ENCODE peak calls at places on chromosomes 1 and 21, in eight cellular contexts. A is uterus, B is fibroblast of the aortic adventitia, E is GM13976, N is sigmoid colon, J is HFFc6, W is osteocyte, V is dorsolateral prefrontal cortex. S is an unnamed sample.

GRCh38 chr21:45442276-45442675 is 37.3 kb downstream of the COL18A1 start:
- DNase-seq in E (no peak), J (no peak), W (no peak), N (no peak), B (no peak), V (no peak), A (no peak), S (no peak)

GRCh38 chr21:26800001-26800400 is 45.2 kb downstream of the ADAMTS1 start:
- DNase-seq in W (no peak), V (no peak), E (no peak), A (peak; percentile 40), B (no peak), N (no peak), J (no peak), S (no peak)

GRCh38 chr1:34970829-34971228 is 14.3 kb downstream of the TMEM35B start:
- DNase-seq in J (no peak), N (no peak), E (no peak), V (no peak), A (no peak), B (no peak), W (no peak), S (no peak)

GRCh38 chr1:25562928-25563283 is 19.5 kb downstream of the LDLRAP1 start:
- DNase-seq in E (no peak), V (no peak), B (no peak), J (no peak), W (no peak), A (no peak), N (no peak), S (no peak)

GRCh38 chr1:89464008-89464407 is 60.6 kb upstream of the LRRC8B start:
- DNase-seq in B (no peak), W (no peak), E (no peak), N (no peak), J (no peak), A (no peak), V (no peak), S (no peak)

GRCh38 chr1:78918157-78918556 is 88.4 kb downstream of the ADGRL4 start:
- DNase-seq in N (no peak), B (peak; percentile 31), A (no peak), W (no peak), J (no peak), V (no peak), E (no peak), S (no peak)

GRCh38 chr1:24255226-24255625 is 63.9 kb upstream of the GRHL3 start:
- DNase-seq in N (no peak), A (no peak), E (no peak), B (no peak), J (no peak), W (no peak), V (no peak), S (no peak)

GRCh38 chr1:201917362-201918033 is 28.8 kb downstream of the SHISA4 start:
- DNase-seq in V (no peak), B (peak; percentile 97), W (no peak), A (peak; percentile 54), N (peak; percentile 86), J (peak; percentile 86), E (no peak), S (peak; percentile 67)

GRCh38 chr1:25615563-25616079 is 970 bp upstream of the MAN1C1 start:
- DNase-seq in E (no peak), V (no peak), W (peak; percentile 23), J (no peak), A (no peak), B (no peak), N (no peak), S (no peak)

GRCh38 chr1:118649406-118649805 is 338.7 kb downstream of the TBX15 start:
- DNase-seq in J (no peak), B (no peak), W (no peak), E (no peak), V (no peak), N (no peak), A (no peak), S (no peak)

GRCh38 chr1:155085504-155086181 is 7.0 kb downstream of the EFNA3 start:
- DNase-seq in E (peak; percentile 66), B (peak; percentile 20), V (no peak), W (no peak), A (peak; percentile 64), N (peak; percentile 85), J (peak; percentile 31), S (no peak)

GRCh38 chr1:235741294-235741693 is 91.7 kb upstream of the GNG4 start:
- DNase-seq in B (peak; percentile 67), E (no peak), A (no peak), N (no peak), V (no peak), W (no peak), J (peak; percentile 58), S (peak; percentile 44)

GRCh38 chr21:44850905-44851657 is 22.4 kb downstream of the PTTG1IP start:
- DNase-seq in N (no peak), J (no peak), B (no peak), A (no peak), V (peak; percentile 22), E (no peak), W (no peak), S (no peak)

GRCh38 chr1:95247607-95248006 is 13.6 kb downstream of the RWDD3 start:
- DNase-seq in E (no peak), J (no peak), W (no peak), V (no peak), A (no peak), N (no peak), B (no peak), S (no peak)

GRCh38 chr1:197391303-197392226 is 123.5 kb downstream of the CRB1 start:
- DNase-seq in A (no peak), W (no peak), J (no peak), E (no peak), B (no peak), V (no peak), N (no peak), S (no peak)

GRCh38 chr1:246210751-246211150 is 296.3 kb downstream of the SMYD3 start:
- DNase-seq in B (no peak), E (no peak), A (no peak), N (no peak), J (no peak), V (peak; percentile 46), W (no peak), S (no peak)

GRCh38 chr1:206503591-206504362 is 3.6 kb upstream of the RASSF5 start:
- DNase-seq in N (peak; percentile 80), E (peak; percentile 81), A (peak; percentile 40), B (peak; percentile 98), W (no peak), V (peak; percentile 49), J (peak; percentile 98), S (peak; percentile 95)

GRCh38 chr1:184986250-184986649 is 11.9 kb upstream of the NIBAN1 start:
- DNase-seq in E (no peak), W (no peak), J (peak; percentile 19), A (no peak), V (no peak), B (peak; percentile 64), N (no peak), S (no peak)

GRCh38 chr1:31587720-31588423 is 11.6 kb downstream of the TINAGL1 start:
- DNase-seq in B (no peak), E (peak; percentile 86), J (peak; percentile 33), N (peak; percentile 89), A (peak; percentile 55), W (peak; percentile 84), V (no peak), S (no peak)

GRCh38 chr1:27070390-27071048 is 57.9 kb upstream of the TENT5B start:
- DNase-seq in E (no peak), W (no peak), N (no peak), B (no peak), A (no peak), J (no peak), V (peak; percentile 40), S (no peak)
- TF ChIP-seq CTCF in E (no peak), W (no peak), N (no peak), B (no peak), A (no peak), J (peak; percentile 17), V (no peak), S (no peak)

DNA sequence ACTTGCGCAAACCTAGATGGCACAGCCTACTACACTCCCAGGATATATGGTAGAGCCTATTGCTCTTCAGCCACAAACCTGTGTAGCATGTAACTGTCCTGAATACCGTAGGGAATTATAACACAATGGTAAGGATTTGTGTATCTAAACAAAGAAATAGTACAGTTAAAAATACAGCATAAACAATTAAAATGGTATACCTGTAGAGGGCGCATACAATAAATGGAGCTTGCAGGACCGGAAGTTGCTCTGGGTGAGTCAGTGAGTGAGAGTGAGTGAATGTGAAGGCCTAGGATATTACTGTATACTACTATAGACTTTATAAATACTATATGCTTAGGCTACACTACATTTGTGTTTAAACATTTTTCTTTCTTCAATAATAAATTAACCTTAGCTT is 99.3 kb downstream of the PLD5 start:
- DNase-seq in B (no peak), W (no peak), J (no peak), A (no peak), N (no peak), V (no peak), E (no peak), S (no peak)
- TF ChIP-seq CTCF in B (no peak), W (no peak), J (peak; percentile 25), A (no peak), N (no peak), V (no peak), E (peak; percentile 7), S (no peak)

GRCh38 chr1:77794550-77794949 is 15.1 kb downstream of the MIGA1 start:
- DNase-seq in J (no peak), N (no peak), E (no peak), A (no peak), B (no peak), W (peak; percentile 68), V (no peak), S (no peak)

GRCh38 chr1:77797991-77798390 is 18.5 kb downstream of the MIGA1 start:
- DNase-seq in J (no peak), W (no peak), B (peak; percentile 42), A (no peak), N (no peak), E (no peak), V (no peak), S (no peak)

GRCh38 chr1:77802026-77802425 is 22.6 kb downstream of the MIGA1 start:
- DNase-seq in B (no peak), W (no peak), J (no peak), V (no peak), E (no peak), A (no peak), N (no peak), S (no peak)

DNA sequence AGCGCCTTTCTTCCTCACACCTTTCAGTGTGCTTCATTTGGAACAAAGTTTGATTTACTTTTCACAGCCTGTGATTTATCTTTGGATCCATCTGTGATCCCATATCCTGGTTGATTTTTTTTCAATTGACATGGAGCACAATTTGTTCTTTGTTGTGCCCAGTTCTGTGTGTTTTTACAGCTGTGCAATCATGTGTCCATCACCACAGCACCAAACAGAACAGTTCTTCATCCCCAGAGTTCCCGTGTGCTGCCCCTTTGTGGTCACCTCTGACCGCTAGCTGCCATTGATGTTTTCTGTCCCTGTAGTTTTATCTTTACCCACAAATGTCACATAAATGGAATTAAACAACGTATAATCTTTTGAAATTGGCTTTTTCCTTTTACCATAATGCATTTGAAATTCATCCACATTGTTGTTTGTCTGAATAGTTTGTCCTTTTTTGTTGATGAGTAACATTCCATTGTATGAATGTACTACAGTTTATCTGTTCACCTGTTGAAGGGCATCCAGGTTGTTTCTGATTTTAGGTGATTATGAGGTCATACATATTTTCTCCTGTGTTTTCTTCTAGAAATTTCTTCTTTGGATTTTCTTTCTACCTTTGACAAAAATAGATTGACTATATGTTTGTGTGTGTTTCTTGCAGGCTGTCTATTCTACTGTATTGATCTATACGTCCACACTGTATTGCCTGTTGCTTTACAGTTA is 17.4 kb downstream of the MIGA1 start:
- DNase-seq in W (no peak), J (no peak), V (peak; percentile 42), B (no peak), A (no peak), E (no peak), N (no peak), S (no peak)
- TF ChIP-seq CTCF in W (no peak), J (no peak), V (peak; percentile 35), B (no peak), A (no peak), E (no peak), N (no peak), S (no peak)

GRCh38 chr1:211334986-211335385 is 8.4 kb downstream of the TRAF5 start:
- DNase-seq in N (no peak), A (no peak), V (no peak), J (no peak), E (no peak), W (no peak), B (no peak), S (no peak)
- TF ChIP-seq CTCF in N (no peak), A (no peak), V (no peak), J (no peak), E (no peak), W (no peak), B (no peak), S (no peak)

S was measured in AG09309.